ENCODE peak calls at places on chromosome 4, in six cellular contexts. K is mucosa of descending colon, Q is lung, V is stomach, D is tibial nerve, T is testis. Z is an unnamed sample.
A peak's percentile ranks its signal among the peaks of the same experiment; 100 is the strongest.

GRCh38 chr4:74793757-74794340 is 474 bp downstream of the BTC start:
- DNase-seq in V (peak; percentile 84), T (peak; percentile 76), Q (peak; percentile 77), D (no peak), K (peak; percentile 77), Z (peak; percentile 60)

GRCh38 chr4:127484101-127484500 is 148.7 kb upstream of the INTU start:
- DNase-seq in Q (no peak), K (no peak), V (no peak), D (no peak), T (no peak), Z (no peak)

GRCh38 chr4:8391972-8392371 is 48.6 kb downstream of the ACOX3 start:
- DNase-seq in T (peak; percentile 64), Q (peak; percentile 52), V (no peak), D (no peak), K (peak; percentile 61), Z (peak; percentile 83)

GRCh38 chr4:182944484-182945227 is 27.5 kb upstream of the DCTD start:
- DNase-seq in K (no peak), T (no peak), V (no peak), Q (no peak), D (no peak), Z (no peak)

GRCh38 chr4:9904976-9905587 is 116.2 kb downstream of the SLC2A9 start:
- DNase-seq in V (no peak), T (no peak), D (no peak), K (no peak), Q (no peak), Z (no peak)

GRCh38 chr4:128519163-128519810 is 231.7 kb upstream of the PGRMC2 start:
- DNase-seq in D (no peak), K (no peak), Q (no peak), T (no peak), V (no peak), Z (peak; percentile 70)

GRCh38 chr4:114237997-114238396 is 258.6 kb upstream of the ARSJ start:
- DNase-seq in Q (no peak), T (no peak), V (no peak), D (no peak), K (no peak), Z (no peak)

GRCh38 chr4:79864470-79865190 is 208.4 kb downstream of the ANTXR2 start:
- DNase-seq in T (no peak), D (no peak), K (no peak), Q (no peak), V (no peak), Z (no peak)

GRCh38 chr4:122652379-122652778 is 31.5 kb upstream of the IL21 start:
- DNase-seq in D (no peak), K (peak; percentile 66), V (no peak), T (peak; percentile 73), Q (peak; percentile 52), Z (no peak)

GRCh38 chr4:76579596-76580375 is 144.8 kb downstream of the SHROOM3 start:
- DNase-seq in K (peak; percentile 68), V (no peak), Q (no peak), T (no peak), D (no peak), Z (no peak)

DNA sequence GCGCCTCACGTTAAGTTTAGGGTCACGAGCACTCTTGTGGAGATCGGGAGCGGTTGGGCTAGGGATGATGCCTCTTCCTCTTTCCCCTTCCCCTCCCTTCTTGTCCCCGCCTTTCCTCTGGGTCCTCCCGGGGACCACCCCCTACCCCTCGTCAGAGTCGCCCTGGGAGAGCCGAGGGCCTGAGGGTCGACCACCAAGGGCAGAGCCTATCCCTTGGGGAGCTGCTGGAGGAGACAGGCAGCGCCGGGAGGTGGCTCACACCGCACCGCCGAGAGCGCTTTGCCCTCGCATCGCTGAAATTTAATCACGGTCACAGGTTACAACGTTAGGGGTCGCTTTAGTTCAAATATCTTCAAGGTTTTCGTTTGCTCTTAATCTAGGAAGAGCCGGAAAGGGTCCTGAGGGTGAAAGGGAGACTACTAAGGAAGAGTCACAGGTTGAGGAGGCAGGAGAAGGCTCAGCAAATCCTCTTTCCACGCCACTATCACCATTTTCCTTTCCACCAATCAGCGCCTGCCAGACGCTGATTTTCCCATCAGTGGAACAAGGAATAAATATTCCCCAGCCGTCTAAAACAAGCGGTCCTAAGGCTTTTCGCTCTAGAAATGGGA is 529 bp upstream of the SNCA start:
- DNase-seq in V (no peak), Q (no peak), T (peak; percentile 19), K (peak; percentile 3), D (no peak), Z (no peak)
- TF ChIP-seq CTCF in V (no peak), Q (no peak), T (no peak), K (no peak), D (peak; percentile 8), Z (no peak)

DNA sequence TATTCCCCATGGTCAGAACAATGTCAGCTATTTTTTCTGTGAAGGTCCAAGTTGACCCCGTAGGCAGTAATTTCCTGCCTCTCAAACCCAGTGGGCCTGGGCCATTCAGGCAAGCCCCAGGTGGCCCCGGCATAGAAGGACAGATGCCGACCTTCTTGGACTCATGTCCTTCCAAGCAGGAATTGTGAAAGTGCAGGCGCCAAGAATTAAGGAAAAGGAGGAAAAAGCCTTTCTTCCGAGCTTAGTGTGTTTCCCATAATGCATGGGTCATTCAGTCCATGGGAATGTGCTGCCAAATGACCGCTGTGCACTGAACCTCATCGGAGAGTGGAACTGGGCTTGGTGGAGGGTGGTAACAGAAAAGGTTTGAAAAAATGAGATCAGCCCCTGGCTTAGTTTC is 196.5 kb upstream of the HS3ST1 start:
- DNase-seq in K (no peak), V (no peak), Q (no peak), D (no peak), T (no peak), Z (no peak)
- H3K4me1 ChIP-seq in K (peaks cover 19% of the 10 kb centered on the region), V (no peaks in the 10 kb centered on the region), Q (no peaks in the 10 kb centered on the region), D (no peaks in the 10 kb centered on the region), T (no peaks in the 10 kb centered on the region), Z (no peaks in the 10 kb centered on the region)

DNA sequence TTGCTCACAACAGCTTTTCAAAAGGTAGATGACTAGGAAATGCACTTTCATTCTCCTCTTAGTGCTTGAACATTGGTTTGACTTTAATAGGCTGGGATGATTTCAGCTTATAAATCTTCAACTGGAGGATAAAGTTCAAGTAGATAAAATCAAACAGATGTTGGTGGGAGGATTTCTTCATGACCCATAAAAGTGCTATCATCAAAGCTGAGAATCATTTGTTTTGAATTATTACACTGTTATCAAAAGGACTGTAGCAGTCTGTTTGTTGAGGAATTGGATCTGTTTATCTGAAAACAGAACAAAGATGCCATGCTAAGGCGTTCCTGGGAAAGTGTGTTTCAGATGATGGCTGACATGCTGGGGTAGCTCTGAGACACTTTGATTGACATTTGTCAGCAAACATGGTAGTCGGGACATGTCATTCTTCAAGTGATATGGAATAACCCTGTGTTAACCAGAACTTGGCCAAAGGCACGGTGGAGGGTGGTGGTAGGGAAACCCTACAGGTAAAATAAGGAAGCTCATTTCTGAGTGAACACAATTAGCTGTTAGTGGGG is 304.0 kb upstream of the PITX2 start:
- DNase-seq in Q (no peak), D (no peak), K (peak; percentile 11), V (no peak), T (no peak), Z (no peak)
- TF ChIP-seq CTCF in Q (no peak), D (no peak), K (no peak), V (no peak), T (no peak), Z (no peak)

GRCh38 chr4:87006531-87007344 is 71.9 kb downstream of the AFF1 start:
- DNase-seq in Q (peak; percentile 93), V (peak; percentile 95), D (peak; percentile 83), T (peak; percentile 95), K (peak; percentile 95), Z (peak; percentile 97)
- H3K4me1 ChIP-seq in Q (peaks cover 32% of the 10 kb centered on the region), V (peaks cover 10% of the 10 kb centered on the region), D (no peaks in the 10 kb centered on the region), T (peaks cover 23% of the 10 kb centered on the region), K (peaks cover 44% of the 10 kb centered on the region), Z (peaks cover 66% of the 10 kb centered on the region)